ENCODE peak calls at places on chromosomes 12 and 14, in eight cellular contexts. G is fibroblast of lung; O is effector memory CD4-positive, alpha-beta T cell; E is left ventricle myocardium inferior; A is heart right ventricle; P is uterus; C is mammary epithelial cell; R is neural progenitor cell. L is an unnamed sample. For H3K36me3, the result is how much of the 10 kb centered on the place peaks cover.

GRCh38 chr12:47833591-47834012 is 13.9 kb upstream of the HDAC7 start:
- DNase-seq in O (no peak), R (no peak), P (no peak), A (no peak), C (no peak), E (no peak), G (no peak), L (no peak)

GRCh38 chr12:97538705-97539104 is 76.1 kb downstream of the RMST start:
- DNase-seq in A (no peak), R (no peak), E (no peak), G (no peak), C (no peak), O (no peak), P (no peak), L (no peak)

GRCh38 chr12:111014547-111014946 is 94.2 kb upstream of the MYL2 start:
- DNase-seq in A (no peak), O (no peak), G (no peak), P (no peak), R (no peak), C (no peak), E (no peak), L (no peak)

GRCh38 chr12:80195143-80195726 is 95.9 kb downstream of the OTOGL start:
- DNase-seq in E (no peak), P (no peak), O (no peak), A (peak), C (peak), R (peak), G (peak), L (no peak)

GRCh38 chr12:93813972-93814821 is 137.0 kb downstream of the CRADD start:
- DNase-seq in P (peak), G (peak), R (no peak), C (no peak), O (no peak), A (peak), E (peak), L (no peak)

GRCh38 chr14:64857979-64858740 is 21.5 kb downstream of the SPTB start:
- DNase-seq in P (no peak), O (no peak), A (no peak), G (no peak), C (no peak), R (no peak), E (no peak), L (no peak)

GRCh38 chr12:127926004-127926403 is 341.0 kb upstream of the TMEM132C start:
- DNase-seq in O (no peak), G (peak), E (no peak), P (no peak), C (no peak), R (peak), A (peak), L (no peak)

GRCh38 chr14:47332099-47332498 is 343.3 kb downstream of the MDGA2 start:
- DNase-seq in P (no peak), R (no peak), O (no peak), A (no peak), C (no peak), E (no peak), G (no peak), L (no peak)

GRCh38 chr12:71282020-71282419 is 124.2 kb upstream of the TSPAN8 start:
- DNase-seq in O (no peak), G (no peak), C (no peak), A (no peak), E (no peak), R (peak), P (no peak), L (no peak)

GRCh38 chr12:69555461-69555860 is 29.8 kb upstream of the CCT2 start:
- DNase-seq in C (peak), O (no peak), G (peak), R (no peak), P (no peak), E (no peak), A (no peak), L (no peak)

GRCh38 chr12:90280564-90281058 is 572.0 kb upstream of the ATP2B1 start:
- DNase-seq in O (no peak), G (peak), C (peak), E (no peak), P (no peak), R (no peak), A (no peak), L (peak)

GRCh38 chr14:75751291-75751690 is 90.2 kb downstream of the TTLL5 start:
- DNase-seq in O (no peak), C (no peak), G (peak), R (no peak), P (no peak), A (no peak), E (no peak), L (no peak)

GRCh38 chr14:99072956-99073355 is 199.0 kb downstream of the BCL11B start:
- DNase-seq in E (no peak), A (no peak), O (no peak), C (no peak), R (no peak), G (no peak), P (no peak), L (no peak)

GRCh38 chr12:47715877-47716548 is 9.3 kb downstream of the ENDOU start:
- DNase-seq in A (peak), C (no peak), E (no peak), R (no peak), G (no peak), P (peak), O (no peak), L (no peak)

GRCh38 chr12:100826323-100826722 is 31.7 kb downstream of the ANO4 start:
- DNase-seq in C (peak), P (peak), A (peak), R (peak), G (peak), O (no peak), E (peak), L (no peak)

GRCh38 chr12:62957233-62957953 is 22.4 kb upstream of the PPM1H start:
- DNase-seq in O (no peak), P (no peak), R (no peak), A (no peak), E (no peak), G (no peak), C (no peak), L (no peak)

GRCh38 chr14:83707056-83707455 is 1822.9 kb upstream of the FLRT2 start:
- DNase-seq in E (no peak), R (no peak), A (no peak), P (no peak), G (no peak), C (no peak), O (no peak), L (no peak)

GRCh38 chr14:72822946-72823611 is 70.8 kb downstream of the DPF3 start:
- DNase-seq in C (no peak), E (peak), R (no peak), O (no peak), A (peak), P (no peak), G (peak), L (no peak)

GRCh38 chr12:31362115-31362758 is 36.3 kb upstream of the SINHCAF start:
- DNase-seq in P (no peak), O (no peak), E (no peak), A (no peak), R (peak), C (peak), G (no peak), L (no peak)

DNA sequence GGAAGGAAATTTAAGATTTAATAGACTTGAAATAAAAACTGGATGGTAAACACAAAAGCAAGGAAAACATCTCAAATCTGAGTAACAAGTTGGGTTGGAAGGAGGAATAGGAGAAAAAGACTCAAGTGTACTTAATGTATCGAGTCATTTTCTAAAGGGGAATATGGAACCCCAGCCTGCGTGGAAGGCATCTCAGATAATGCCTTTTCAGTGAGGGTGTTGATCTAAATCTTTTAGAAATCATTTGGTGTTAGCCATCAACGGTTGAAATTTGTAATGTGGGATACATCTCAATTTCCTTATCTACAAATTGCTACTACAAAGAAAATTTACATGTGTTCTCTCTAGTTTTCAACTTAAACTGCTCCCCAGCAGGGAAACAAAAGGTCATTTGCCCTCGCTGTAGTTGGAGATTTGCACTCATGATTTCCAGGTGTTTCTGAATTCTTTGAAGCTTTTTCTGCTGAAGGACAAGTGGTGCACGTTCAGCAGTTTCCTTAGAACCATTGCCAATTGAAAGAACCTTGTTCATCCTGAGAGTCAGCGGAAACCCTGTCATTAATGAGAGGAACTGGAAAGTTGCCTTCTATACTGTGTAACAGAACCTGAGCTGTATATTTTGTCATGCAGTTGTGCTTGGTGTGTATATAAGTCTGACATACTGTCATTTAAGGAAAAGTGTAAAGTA is 2.2 kb downstream of the PCBP2 start:
- DNase-seq in P (no peak), G (no peak), O (no peak), E (no peak), A (no peak), C (no peak), R (no peak), L (no peak)
- H3K36me3 ChIP-seq in P (under half), G (under half), O (under half), E (under half), A (under half), C (under half), R (under half), L (under half)

GRCh38 chr14:105165134-105165704 is 3.4 kb downstream of the JAG2 start:
- DNase-seq in R (no peak), C (no peak), P (no peak), A (no peak), O (no peak), G (no peak), E (no peak), L (no peak)
- H3K4me3 ChIP-seq in R (no peak), C (peak), P (no peak), A (peak), O (no peak), G (no peak), E (peak), L (no peak)

GRCh38 chr12:4293942-4294505 is 20.5 kb downstream of the CCND2 start:
- DNase-seq in P (no peak), E (no peak), G (no peak), R (peak), C (no peak), A (no peak), O (no peak), L (no peak)
- H3K36me3 ChIP-seq in P (under half), E (under half), G (under half), R (under half), C (half or more), A (under half), O (half or more), L (under half)

GRCh38 chr12:122250536-122250935 is 15.8 kb downstream of the VPS33A start:
- DNase-seq in G (no peak), O (no peak), A (no peak), C (no peak), R (no peak), E (no peak), P (no peak), L (no peak)

GRCh38 chr12:122250047-122250446 is 16.2 kb downstream of the VPS33A start:
- DNase-seq in O (no peak), E (no peak), R (no peak), A (no peak), C (no peak), G (no peak), P (no peak), L (no peak)

GRCh38 chr12:122243965-122244364 is 18.1 kb upstream of the DIABLO start:
- DNase-seq in R (no peak), P (no peak), A (no peak), E (no peak), G (no peak), O (no peak), C (no peak), L (no peak)

GRCh38 chr12:122245553-122245952 is 19.7 kb upstream of the DIABLO start:
- DNase-seq in O (no peak), C (no peak), P (no peak), G (no peak), E (no peak), A (no peak), R (no peak), L (no peak)

DNA sequence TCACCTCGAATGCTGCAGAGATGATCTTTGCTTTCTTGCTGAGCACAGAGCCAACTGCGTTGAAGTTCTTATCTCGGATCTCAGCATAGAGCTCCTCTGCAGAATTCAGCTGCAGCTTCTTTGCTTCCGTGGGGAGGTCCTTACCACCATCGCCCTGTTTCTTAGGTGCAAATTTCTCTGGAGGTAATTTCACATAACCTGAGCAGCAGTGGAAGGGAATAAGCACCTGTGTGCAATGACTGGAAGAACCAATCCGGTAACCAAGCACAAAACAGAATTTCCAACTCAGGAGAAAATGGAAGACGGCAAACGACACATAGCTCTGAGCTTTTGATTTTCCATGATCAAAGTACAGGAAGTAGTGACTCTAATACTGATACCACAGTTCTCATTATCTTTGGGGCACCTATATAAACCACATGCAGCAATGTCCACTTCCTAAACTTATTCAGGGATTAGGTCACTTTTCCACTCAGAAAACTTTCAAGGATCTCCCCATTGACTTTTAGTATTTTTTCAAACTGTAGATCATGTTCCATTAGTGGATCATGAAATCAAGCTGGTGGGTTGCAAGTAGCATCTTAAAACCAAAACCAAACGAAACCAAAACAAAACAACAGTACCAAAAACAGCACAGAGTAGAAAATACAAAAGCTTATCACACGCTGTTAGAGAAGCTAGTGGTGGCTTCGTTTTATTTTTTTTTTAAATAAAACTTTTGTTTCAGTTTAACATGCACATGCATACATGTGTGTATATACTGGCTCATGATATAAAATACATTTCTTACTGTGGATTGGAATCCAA is 18.9 kb upstream of the DIABLO start:
- DNase-seq in E (no peak), C (no peak), O (no peak), R (no peak), G (no peak), P (no peak), A (no peak), L (no peak)
- H3K4me3 ChIP-seq in E (no peak), C (no peak), O (peak), R (no peak), G (no peak), P (no peak), A (no peak), L (no peak)

GRCh38 chr12:57162541-57163125 is 15.2 kb upstream of the LRP1-AS start:
- DNase-seq in G (no peak), A (no peak), C (no peak), P (no peak), O (no peak), R (no peak), E (no peak), L (no peak)

GRCh38 chr12:57165741-57166140 is 18.3 kb upstream of the LRP1-AS start:
- DNase-seq in O (no peak), G (peak), A (no peak), C (peak), R (no peak), P (no peak), E (no peak), L (no peak)

GRCh38 chr12:57164454-57164853 is 17.0 kb upstream of the LRP1-AS start:
- DNase-seq in P (no peak), G (no peak), A (no peak), O (no peak), E (no peak), R (no peak), C (no peak), L (no peak)

GRCh38 chr12:57166971-57167371 is 19.6 kb upstream of the LRP1-AS start:
- DNase-seq in O (no peak), C (peak), P (peak), A (no peak), E (no peak), G (peak), R (no peak), L (peak)

GRCh38 chr12:57164966-57165365 is 17.5 kb upstream of the LRP1-AS start:
- DNase-seq in E (no peak), C (no peak), R (no peak), P (no peak), G (peak), A (no peak), O (no peak), L (no peak)
- H3K36me3 ChIP-seq in E (half or more), C (under half), R (under half), P (under half), G (half or more), A (under half), O (under half), L (under half)

GRCh38 chr14:58701156-58701555 is 63.4 kb downstream of the DACT1 start:
- DNase-seq in G (no peak), C (no peak), R (no peak), E (no peak), A (no peak), P (no peak), O (no peak), L (no peak)

GRCh38 chr14:58702466-58703148 is 64.8 kb downstream of the DACT1 start:
- DNase-seq in A (no peak), G (no peak), C (no peak), P (no peak), O (no peak), R (no peak), E (no peak), L (no peak)

GRCh38 chr14:58703149-58703509 is 65.4 kb downstream of the DACT1 start:
- DNase-seq in E (no peak), G (no peak), C (no peak), O (no peak), A (no peak), P (no peak), R (no peak), L (no peak)

GRCh38 chr14:58699656-58700055 is 61.9 kb downstream of the DACT1 start:
- DNase-seq in O (no peak), G (no peak), A (no peak), R (no peak), C (no peak), E (no peak), P (no peak), L (no peak)

GRCh38 chr14:58701576-58701975 is 63.8 kb downstream of the DACT1 start:
- DNase-seq in O (no peak), R (no peak), G (no peak), A (no peak), P (no peak), C (no peak), E (no peak), L (no peak)
- H3K4me3 ChIP-seq in O (no peak), R (no peak), G (no peak), A (no peak), P (no peak), C (no peak), E (no peak), L (no peak)

GRCh38 chr14:96384740-96385139 is 7.2 kb upstream of the AK7 start:
- DNase-seq in A (no peak), P (no peak), R (no peak), G (no peak), E (no peak), C (no peak), O (no peak), L (no peak)
- H3K36me3 ChIP-seq in A (under half), P (under half), R (under half), G (under half), E (under half), C (under half), O (under half), L (under half)

GRCh38 chr12:61781021-61781581 is 479.1 kb upstream of the USP15 start:
- DNase-seq in O (no peak), G (no peak), E (no peak), P (no peak), R (peak), A (no peak), C (no peak), L (no peak)
- H3K4me3 ChIP-seq in O (no peak), G (no peak), E (no peak), P (no peak), R (no peak), A (no peak), C (no peak), L (no peak)